ENCODE peak calls at places on chromosomes 12 and 14, in nine cellular contexts. N, B, L, Y, U, E, X, A and Q are unnamed samples.
A peak's percentile ranks its signal among the peaks of the same experiment; 100 is the strongest.

GRCh38 chr14:71324767-71325272 is 417.6 kb downstream of the PCNX1 start:
- DNase-seq in X (peak; percentile 72), U (no peak), E (no peak), L (no peak), B (no peak), A (peak; percentile 13), Y (peak; percentile 16), N (no peak), Q (no peak)

GRCh38 chr12:3896851-3897351 is 23.7 kb upstream of the PARP11 start:
- DNase-seq in A (no peak), L (no peak), B (no peak), X (no peak), U (no peak), N (peak; percentile 31), E (no peak), Y (no peak), Q (no peak)

GRCh38 chr12:50086148-50086547 is 1.0 kb downstream of the SMARCD1 start:
- DNase-seq in E (no peak), U (no peak), B (peak; percentile 12), L (no peak), X (no peak), N (no peak), A (no peak), Y (no peak), Q (no peak)

GRCh38 chr12:75099215-75099614 is 110.4 kb downstream of the KCNC2 start:
- DNase-seq in E (no peak), N (no peak), Y (no peak), A (no peak), X (no peak), B (no peak), L (no peak), U (peak; percentile 17), Q (no peak)

GRCh38 chr12:26429070-26429691 is 233.8 kb downstream of the SSPN start:
- DNase-seq in A (no peak), U (no peak), E (no peak), X (no peak), L (no peak), N (no peak), B (no peak), Y (no peak), Q (no peak)

GRCh38 chr14:102988054-102988453 is 65.6 kb downstream of the AMN start:
- DNase-seq in A (no peak), U (no peak), L (no peak), X (peak; percentile 31), N (no peak), Y (no peak), B (no peak), E (no peak), Q (peak; percentile 24)

GRCh38 chr12:31031951-31032335 is 41.7 kb upstream of the DDX11 start:
- DNase-seq in L (no peak), N (no peak), Y (no peak), E (no peak), X (no peak), U (no peak), A (no peak), B (no peak), Q (no peak)

GRCh38 chr12:44835641-44836379 is 40.3 kb downstream of the NELL2 start:
- DNase-seq in Y (no peak), L (no peak), N (no peak), X (no peak), E (no peak), B (peak; percentile 37), U (no peak), A (no peak), Q (no peak)

GRCh38 chr12:53068811-53069585 is 10.2 kb downstream of the SPRYD3 start:
- DNase-seq in A (no peak), B (no peak), E (no peak), U (no peak), X (no peak), N (no peak), Y (no peak), L (no peak), Q (no peak)

GRCh38 chr12:115163710-115164109 is 479.7 kb upstream of the TBX3 start:
- DNase-seq in E (no peak), X (no peak), L (no peak), B (peak; percentile 93), Y (no peak), A (no peak), N (no peak), U (no peak), Q (no peak)

GRCh38 chr12:83049306-83049705 is 362.6 kb downstream of the TMTC2 start:
- DNase-seq in X (no peak), A (no peak), E (no peak), N (no peak), U (no peak), Y (no peak), B (no peak), L (no peak), Q (no peak)

GRCh38 chr14:61365667-61366194 is 44.4 kb downstream of the PRKCH start:
- DNase-seq in A (no peak), B (no peak), E (no peak), L (no peak), U (no peak), X (peak; percentile 65), Y (no peak), N (no peak), Q (peak; percentile 70)

GRCh38 chr14:54216827-54217226 is 180.0 kb upstream of the CDKN3 start:
- DNase-seq in E (no peak), B (no peak), U (no peak), N (no peak), X (no peak), A (no peak), L (no peak), Y (no peak), Q (no peak)

GRCh38 chr12:32780111-32780510 is 24.4 kb upstream of the YARS2 start:
- DNase-seq in L (no peak), B (no peak), N (no peak), U (no peak), E (no peak), Y (no peak), X (peak; percentile 35), A (no peak), Q (no peak)

GRCh38 chr12:87845995-87846483 is 183.2 kb downstream of the C12orf50 start:
- DNase-seq in A (no peak), X (no peak), B (no peak), E (no peak), U (no peak), L (no peak), Y (no peak), N (no peak), Q (no peak)

GRCh38 chr14:46540986-46541385 is 110.6 kb downstream of the RPL10L start:
- DNase-seq in B (no peak), L (no peak), X (no peak), Y (no peak), E (no peak), U (no peak), A (no peak), N (no peak), Q (no peak)

GRCh38 chr12:19410211-19410610 is 29.1 kb upstream of the AEBP2 start:
- DNase-seq in A (no peak), E (no peak), N (no peak), Y (no peak), X (no peak), B (no peak), U (no peak), L (no peak), Q (no peak)

GRCh38 chr12:108570743-108571603 is 8.6 kb downstream of the ISCU start:
- DNase-seq in U (peak; percentile 68), E (no peak), L (no peak), X (peak; percentile 73), Y (no peak), N (peak; percentile 62), B (no peak), A (no peak), Q (peak; percentile 31)

GRCh38 chr14:56803816-56804535 is 6.3 kb downstream of the OTX2 start:
- DNase-seq in Y (no peak), X (no peak), N (no peak), A (no peak), B (no peak), L (no peak), E (no peak), U (no peak), Q (no peak)

GRCh38 chr12:8698132-8698829 is 490 bp downstream of the RIMKLB start:
- DNase-seq in L (peak; percentile 22), N (no peak), X (peak; percentile 46), B (peak; percentile 31), U (no peak), E (peak; percentile 17), A (peak; percentile 42), Y (no peak), Q (peak; percentile 67)

GRCh38 chr14:71720978-71721624 is 211.1 kb upstream of the RGS6 start:
- DNase-seq in E (no peak), B (peak; percentile 43), X (peak; percentile 90), U (peak; percentile 63), A (no peak), L (no peak), Y (no peak), N (peak; percentile 78), Q (peak; percentile 84)

GRCh38 chr12:68480526-68480925 is 130.2 kb upstream of the RAP1B start:
- DNase-seq in Y (no peak), U (no peak), N (no peak), A (no peak), B (no peak), E (no peak), L (no peak), X (no peak), Q (no peak)

GRCh38 chr12:4643747-4644146 is 5.1 kb downstream of the AKAP3 start:
- DNase-seq in B (no peak), A (no peak), U (no peak), N (no peak), L (no peak), E (no peak), X (no peak), Y (no peak), Q (no peak)

GRCh38 chr14:85911044-85911443 is 381.1 kb downstream of the FLRT2 start:
- DNase-seq in E (no peak), B (no peak), L (no peak), N (no peak), X (no peak), A (no peak), U (no peak), Y (no peak), Q (no peak)

GRCh38 chr14:68677476-68677875 is 115.4 kb downstream of the ZFP36L1 start:
- DNase-seq in Y (no peak), E (no peak), B (no peak), A (no peak), U (no peak), L (no peak), N (no peak), X (no peak), Q (no peak)

GRCh38 chr12:48659863-48660262 is 22.2 kb downstream of the KANSL2 start:
- DNase-seq in Y (no peak), U (no peak), E (no peak), A (no peak), L (no peak), B (no peak), X (no peak), N (no peak), Q (no peak)

GRCh38 chr12:109433618-109434017 is 43.5 kb downstream of the KCTD10 start:
- DNase-seq in X (no peak), U (no peak), Y (no peak), L (no peak), E (no peak), N (no peak), B (no peak), A (no peak), Q (no peak)

GRCh38 chr14:73714656-73715081 is 485 bp upstream of the PNMA1 start:
- DNase-seq in N (no peak), Y (no peak), E (no peak), A (no peak), L (no peak), U (peak; percentile 10), B (no peak), X (no peak), Q (no peak)